ENCODE peak calls at places on chromosomes 11 and 22, in six cellular contexts. I, Y, L, T, Z and R are unnamed samples. For H3K4me1, the result is how much of the 10 kb centered on the place peaks cover.

GRCh38 chr11:14342906-14343305 is 16.1 kb downstream of the RRAS2 start:
- DNase-seq in T (no peak), I (no peak), L (no peak), Y (no peak), Z (no peak), R (no peak)

GRCh38 chr11:18727499-18728236 is 1.7 kb upstream of the IGSF22 start:
- DNase-seq in L (no peak), I (peak), Z (peak), T (peak), Y (no peak), R (peak)

GRCh38 chr11:116703421-116703820 is 69.4 kb downstream of the BUD13 start:
- DNase-seq in Z (no peak), I (no peak), T (no peak), L (no peak), Y (peak), R (no peak)

GRCh38 chr11:72685560-72686480 is 11.6 kb upstream of the PDE2A start:
- DNase-seq in I (no peak), Z (peak), L (no peak), Y (no peak), T (no peak), R (no peak)

GRCh38 chr11:121723261-121723741 is 270.5 kb upstream of the SORL1-AS1 start:
- DNase-seq in I (peak), L (peak), Y (no peak), Z (peak), T (peak), R (no peak)

GRCh38 chr22:49867303-49868250 is 13.9 kb downstream of the ZBED4 start:
- DNase-seq in I (no peak), Y (peak), T (no peak), L (no peak), Z (no peak), R (no peak)

GRCh38 chr11:111422494-111423249 is 43.6 kb upstream of the POU2AF1 start:
- DNase-seq in I (peak), T (no peak), Y (peak), Z (peak), L (no peak), R (peak)

GRCh38 chr22:42317691-42318547 is 47.5 kb upstream of the TCF20 start:
- DNase-seq in T (no peak), Z (no peak), L (no peak), I (no peak), Y (no peak), R (no peak)

GRCh38 chr11:96338910-96339703 is 3.9 kb downstream of the MAML2 start:
- DNase-seq in T (peak), Z (peak), I (no peak), L (no peak), Y (peak), R (no peak)

GRCh38 chr11:26944866-26945664 is 48.8 kb upstream of the FIBIN start:
- DNase-seq in Z (no peak), L (no peak), T (no peak), I (no peak), Y (no peak), R (no peak)

GRCh38 chr11:67583319-67584204 is at the start of gene GSTP1:
- DNase-seq in L (peak), Z (peak), T (peak), I (peak), Y (peak), R (peak)

GRCh38 chr11:59144579-59145345 is 2.1 kb downstream of the FAM111A start:
- DNase-seq in T (peak), L (peak), I (peak), Y (peak), Z (peak), R (peak)

GRCh38 chr11:33064033-33064825 is 24.9 kb downstream of the TCP11L1 start:
- DNase-seq in T (no peak), I (no peak), Z (no peak), Y (no peak), L (no peak), R (no peak)

GRCh38 chr11:120473486-120473885 is 38.1 kb upstream of the GRIK4 start:
- DNase-seq in T (no peak), I (no peak), Z (no peak), L (no peak), Y (no peak), R (no peak)

GRCh38 chr11:63698976-63699733 is 17.9 kb downstream of the RTN3 start:
- DNase-seq in Z (no peak), I (no peak), Y (no peak), L (no peak), T (no peak), R (no peak)

GRCh38 chr22:43014062-43014875 is 680 bp downstream of the PACSIN2 start:
- DNase-seq in T (peak), Y (peak), I (peak), Z (no peak), L (no peak), R (no peak)

GRCh38 chr22:44813416-44813815 is 61.0 kb downstream of the ARHGAP8 start:
- DNase-seq in L (no peak), T (no peak), I (no peak), Z (no peak), Y (no peak), R (no peak)

GRCh38 chr11:43987384-43988039 is 45.1 kb downstream of the C11orf96 start:
- DNase-seq in I (peak), L (peak), Y (no peak), Z (peak), T (peak), R (no peak)

GRCh38 chr11:45216031-45216430 is 69.6 kb downstream of the PRDM11 start:
- DNase-seq in T (no peak), L (no peak), Y (no peak), Z (no peak), I (no peak), R (no peak)

GRCh38 chr11:118514103-118514502 is 13.2 kb upstream of the TTC36 start:
- DNase-seq in T (no peak), I (no peak), Z (no peak), Y (no peak), L (no peak), R (no peak)

GRCh38 chr11:59556115-59556882 is 45.0 kb downstream of the OR4D9 start:
- DNase-seq in Y (no peak), T (peak), L (no peak), I (peak), Z (peak), R (no peak)

GRCh38 chr11:94536386-94536785 is 7.3 kb upstream of the FUT4 start:
- DNase-seq in T (no peak), Y (no peak), L (no peak), I (no peak), Z (no peak), R (no peak)

GRCh38 chr11:13009476-13009920 is 382 bp downstream of the RASSF10 start:
- DNase-seq in L (no peak), T (peak), Z (no peak), I (no peak), Y (no peak), R (peak)

GRCh38 chr22:33785283-33785991 is 134.8 kb downstream of the LARGE1 start:
- DNase-seq in T (no peak), Z (no peak), L (no peak), Y (no peak), I (no peak), R (no peak)

GRCh38 chr11:132943737-132944556 is 588.4 kb downstream of the OPCML start:
- DNase-seq in L (no peak), I (no peak), Y (peak), Z (no peak), T (no peak), R (no peak)

GRCh38 chr11:112651345-112651744 is 309.9 kb upstream of the NCAM1 start:
- DNase-seq in T (no peak), Y (no peak), Z (no peak), I (no peak), L (no peak), R (no peak)

GRCh38 chr11:124669193-124669592 is 4.3 kb downstream of the SIAE start:
- DNase-seq in L (no peak), Y (no peak), I (peak), Z (peak), T (peak), R (no peak)

GRCh38 chr11:124950606-124951330 is 3.2 kb upstream of the CCDC15 start:
- DNase-seq in Y (no peak), L (no peak), T (no peak), I (no peak), Z (no peak), R (no peak)

GRCh38 chr22:20131593-20131855 is at the start of gene ZDHHC8:
- DNase-seq in Y (peak), L (no peak), I (peak), T (no peak), Z (no peak), R (no peak)

GRCh38 chr22:20131856-20132685 is 467 bp downstream of the ZDHHC8 start:
- DNase-seq in T (no peak), Z (no peak), I (peak), L (no peak), Y (peak), R (no peak)

GRCh38 chr22:20133930-20134549 is 2.4 kb downstream of the ZDHHC8 start:
- DNase-seq in I (no peak), L (no peak), Z (no peak), Y (no peak), T (no peak), R (no peak)

GRCh38 chr22:20130739-20131592 is 638 bp upstream of the ZDHHC8 start:
- DNase-seq in T (peak), Y (peak), L (peak), Z (peak), I (peak), R (no peak)

GRCh38 chr22:20132686-20133246 is 1.2 kb downstream of the ZDHHC8 start:
- DNase-seq in I (no peak), Y (no peak), T (no peak), L (no peak), Z (no peak), R (no peak)
- H3K4me1 ChIP-seq in I (half or more), Y (under half), T (under half), L (under half), Z (half or more), R (under half)

GRCh38 chr11:65577756-65578109 is 1.9 kb downstream of the EHBP1L1 start:
- DNase-seq in Y (no peak), T (no peak), L (no peak), Z (no peak), I (no peak), R (no peak)

GRCh38 chr11:65575568-65576231 is at the start of gene EHBP1L1:
- DNase-seq in T (peak), I (peak), Z (no peak), Y (peak), L (no peak), R (no peak)

GRCh38 chr11:65576867-65577755 is 1.3 kb downstream of the EHBP1L1 start:
- DNase-seq in Y (peak), Z (no peak), L (peak), T (peak), I (no peak), R (no peak)

GRCh38 chr11:65574963-65575567 is 788 bp upstream of the EHBP1L1 start:
- DNase-seq in Y (peak), L (no peak), I (peak), T (peak), Z (no peak), R (no peak)

DNA sequence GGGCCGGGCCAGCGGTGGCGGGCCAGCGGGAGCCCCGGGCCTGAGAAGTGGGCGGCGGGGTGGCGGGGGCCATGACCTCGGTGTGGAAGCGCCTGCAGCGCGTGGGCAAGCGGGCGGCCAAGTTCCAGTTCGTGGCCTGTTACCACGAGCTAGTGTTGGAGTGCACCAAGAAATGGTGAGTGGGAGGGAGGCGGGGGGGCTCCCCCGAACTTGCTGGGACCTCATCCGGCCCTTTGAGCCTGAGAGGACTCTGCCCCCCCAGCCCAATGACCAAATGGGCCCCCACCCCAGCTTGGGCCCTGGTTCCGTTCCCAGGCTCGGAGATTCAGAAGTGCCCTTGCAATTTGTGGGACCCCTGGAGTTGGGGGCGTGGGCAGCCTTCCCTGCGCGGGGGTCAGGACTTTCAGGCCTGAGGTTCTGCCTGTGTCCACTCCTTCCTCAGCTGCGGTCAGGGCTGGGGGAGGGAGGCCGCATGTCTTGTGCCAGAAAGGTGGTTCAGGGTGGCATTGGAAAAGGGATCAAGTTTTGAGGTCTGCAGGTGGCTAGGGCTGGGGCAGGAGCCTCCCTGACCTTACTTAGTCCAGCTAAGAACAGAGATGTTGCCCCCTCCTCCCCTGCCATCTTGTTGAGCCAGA is 496 bp downstream of the EHBP1L1 start:
- DNase-seq in I (peak), Z (no peak), T (no peak), L (no peak), Y (no peak), R (no peak)
- H3K27ac ChIP-seq in I (peak), Z (peak), T (no peak), L (peak), Y (peak), R (no peak)

DNA sequence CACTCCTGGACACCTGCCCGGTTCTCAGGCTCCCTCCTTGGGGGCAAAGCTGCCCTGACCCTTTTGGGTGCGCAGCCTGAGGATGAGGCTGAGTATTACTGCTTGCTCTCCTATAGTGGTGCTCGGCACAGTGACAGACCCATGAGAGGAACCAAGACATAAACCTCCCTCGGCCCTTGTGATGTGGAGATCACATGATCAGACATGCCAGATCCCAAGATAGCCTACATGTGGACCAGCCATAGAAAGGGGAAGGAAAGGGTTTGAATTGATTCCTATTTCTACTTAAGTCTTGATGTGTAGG is 125.3 kb downstream of the VPREB1 start:
- DNase-seq in L (no peak), Y (no peak), T (no peak), I (no peak), Z (peak), R (no peak)
- H3K4me1 ChIP-seq in L (under half), Y (under half), T (under half), I (under half), Z (under half), R (under half)

GRCh38 chr11:2091112-2091746 is 48.0 kb downstream of the IGF2 start:
- DNase-seq in Y (peak), I (peak), T (no peak), Z (no peak), L (no peak), R (no peak)

GRCh38 chr11:2088284-2088683 is 50.9 kb downstream of the IGF2 start:
- DNase-seq in Z (no peak), L (no peak), T (no peak), Y (no peak), I (no peak), R (no peak)

GRCh38 chr11:2090172-2091111 is 48.7 kb downstream of the IGF2 start:
- DNase-seq in Z (no peak), I (peak), L (no peak), T (no peak), Y (peak), R (no peak)

GRCh38 chr11:2089536-2090165 is 49.5 kb downstream of the IGF2 start:
- DNase-seq in I (peak), Y (peak), Z (no peak), T (peak), L (no peak), R (no peak)

DNA sequence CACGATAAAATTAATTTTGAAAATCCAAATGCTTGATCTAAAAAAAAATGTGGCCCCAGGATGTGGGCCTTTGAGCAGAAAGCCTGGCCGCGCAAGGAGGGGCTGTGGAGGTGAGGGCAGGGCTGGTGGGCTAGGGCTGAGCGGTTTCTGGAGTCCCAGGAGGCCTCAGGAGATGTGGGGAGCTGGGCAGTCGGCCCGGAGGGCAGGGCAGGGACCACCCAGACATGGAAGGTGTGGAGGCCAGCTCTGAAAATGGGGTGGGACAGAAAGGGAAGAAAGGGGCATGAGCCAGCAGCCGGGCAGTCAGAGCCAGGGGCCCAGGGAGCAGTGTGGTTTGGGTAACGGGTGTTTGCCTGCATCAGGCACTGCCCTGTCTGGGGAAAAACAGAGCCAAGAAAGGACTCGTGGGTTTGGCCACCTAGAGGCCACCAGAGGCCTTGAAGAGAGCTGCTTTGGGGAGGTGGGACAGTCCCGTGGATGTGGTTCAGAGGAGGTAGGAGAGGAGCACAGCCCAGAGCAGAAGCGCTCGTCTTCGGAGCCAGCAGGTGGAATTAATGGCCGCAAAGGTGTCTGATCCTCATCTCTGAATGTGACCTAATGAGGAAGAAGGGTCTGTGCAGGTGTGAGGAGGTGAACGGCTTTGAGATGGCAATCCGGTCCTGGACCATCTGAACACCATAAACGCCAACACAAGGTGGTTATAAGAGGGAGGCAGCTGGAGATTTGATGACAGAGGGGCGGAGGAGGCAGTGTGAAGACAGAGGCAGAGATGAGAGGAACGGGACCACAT is 50.2 kb downstream of the IGF2 start:
- DNase-seq in L (no peak), Y (no peak), I (no peak), T (no peak), Z (no peak), R (no peak)
- H3K27ac ChIP-seq in L (no peak), Y (no peak), I (no peak), T (no peak), Z (no peak), R (no peak)

GRCh38 chr11:47564933-47565339 is 463 bp upstream of the PTPMT1 start:
- DNase-seq in T (no peak), L (no peak), Y (no peak), I (no peak), Z (no peak), R (no peak)

GRCh38 chr11:47566166-47566546 is 757 bp downstream of the PTPMT1 start:
- DNase-seq in Z (no peak), T (no peak), L (no peak), Y (peak), I (peak), R (no peak)

GRCh38 chr11:47560431-47560830 is 5.0 kb upstream of the PTPMT1 start:
- DNase-seq in T (no peak), Y (no peak), Z (no peak), L (no peak), I (no peak), R (no peak)

GRCh38 chr11:47569646-47570045 is 4.2 kb downstream of the PTPMT1 start:
- DNase-seq in L (no peak), Y (peak), Z (no peak), I (no peak), T (no peak), R (no peak)

GRCh38 chr11:47565340-47566165 is at the start of gene PTPMT1:
- DNase-seq in I (peak), T (peak), Z (peak), L (no peak), Y (peak), R (no peak)
- H3K4me1 ChIP-seq in I (under half), T (under half), Z (under half), L (under half), Y (under half), R (under half)

GRCh38 chr11:66107600-66108151 is 37.6 kb downstream of the PACS1 start:
- DNase-seq in I (no peak), Z (no peak), T (no peak), L (no peak), Y (no peak), R (no peak)

GRCh38 chr11:66106786-66107599 is 36.9 kb downstream of the PACS1 start:
- DNase-seq in L (no peak), Y (no peak), Z (no peak), T (no peak), I (no peak), R (no peak)

GRCh38 chr11:66112041-66112491 is 42.0 kb downstream of the PACS1 start:
- DNase-seq in Y (no peak), I (no peak), T (no peak), Z (no peak), L (no peak), R (no peak)

GRCh38 chr11:66111158-66111557 is 41.1 kb downstream of the PACS1 start:
- DNase-seq in Z (no peak), Y (no peak), L (no peak), T (no peak), I (no peak), R (no peak)

GRCh38 chr11:66109294-66109693 is 39.2 kb downstream of the PACS1 start:
- DNase-seq in Z (no peak), I (no peak), L (no peak), T (no peak), Y (no peak), R (no peak)
- H3K27ac ChIP-seq in Z (no peak), I (no peak), L (no peak), T (no peak), Y (no peak), R (no peak)

DNA sequence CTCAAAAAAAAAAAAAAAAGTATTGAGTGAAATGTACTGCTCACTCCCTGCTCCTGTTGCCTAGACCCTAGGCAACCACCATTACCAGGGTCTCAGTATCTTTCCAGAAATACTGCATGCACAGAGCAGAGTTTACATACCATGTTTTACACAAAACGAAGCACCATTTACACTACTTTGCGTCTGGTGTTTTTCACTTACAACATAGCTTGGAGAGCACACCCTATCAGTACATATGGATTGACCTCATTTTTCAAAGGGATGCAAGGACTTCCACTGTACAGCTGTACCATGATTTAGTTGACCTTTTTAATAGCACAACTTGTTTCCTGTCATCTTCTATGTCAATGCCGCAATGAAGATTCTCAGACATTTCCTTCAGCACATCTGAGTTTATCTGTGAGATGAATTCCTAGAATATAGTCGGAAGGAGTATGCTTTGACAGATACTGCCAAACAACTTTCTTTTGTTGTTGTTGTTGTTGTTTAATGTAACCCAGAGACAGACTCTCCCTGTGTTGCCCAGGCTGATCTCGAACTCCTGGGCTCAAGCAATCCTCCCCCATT is 6.2 kb downstream of the MYH9 start:
- DNase-seq in Y (no peak), T (no peak), I (no peak), Z (no peak), L (no peak), R (no peak)
- H3K4me1 ChIP-seq in Y (half or more), T (half or more), I (half or more), Z (half or more), L (half or more), R (under half)